ENCODE peak calls at places on chromosomes 5 and 9, in five cellular contexts. W, Y, D, U and T are unnamed samples.

GRCh38 chr9:36995927-36996471 is 38.1 kb downstream of the PAX5 start:
- DNase-seq in W (no peak), Y (no peak), D (peak; percentile 50), U (no peak), T (no peak)

GRCh38 chr5:33937017-33937699 is 972 bp downstream of the RXFP3 start:
- DNase-seq in W (no peak), Y (no peak), D (no peak), U (no peak), T (no peak)

GRCh38 chr9:91419222-91420191 is 4.1 kb downstream of the NFIL3 start:
- DNase-seq in W (peak; percentile 88), Y (no peak), D (no peak), U (no peak), T (no peak)

GRCh38 chr5:68708156-68708841 is 385.5 kb upstream of the SLC30A5 start:
- DNase-seq in W (no peak), Y (no peak), D (no peak), U (no peak), T (no peak)

GRCh38 chr9:18473551-18474279 is at the start of gene ADAMTSL1:
- DNase-seq in W (peak; percentile 50), Y (no peak), D (no peak), U (no peak), T (no peak)

GRCh38 chr5:15933481-15934207 is 245.9 kb downstream of the MARCHF11 start:
- DNase-seq in W (peak; percentile 37), Y (no peak), D (no peak), U (no peak), T (no peak)

GRCh38 chr5:30376848-30377247 is 816.6 kb upstream of the CDH6 start:
- DNase-seq in W (no peak), Y (no peak), D (no peak), U (no peak), T (no peak)

GRCh38 chr9:99193466-99193821 is 28.3 kb downstream of the ALG2 start:
- DNase-seq in W (no peak), Y (no peak), D (no peak), U (no peak), T (no peak)

GRCh38 chr5:56050566-56051292 is 56.0 kb upstream of the IL6ST start:
- DNase-seq in W (no peak), Y (no peak), D (peak; percentile 77), U (no peak), T (no peak)

GRCh38 chr5:127988149-127988755 is 95.3 kb upstream of the SLC12A2 start:
- DNase-seq in W (no peak), Y (no peak), D (no peak), U (peak; percentile 66), T (no peak)

GRCh38 chr5:132193165-132193694 is 34.4 kb downstream of the P4HA2 start:
- DNase-seq in W (no peak), Y (no peak), D (no peak), U (no peak), T (no peak)

GRCh38 chr5:38871790-38872551 is 26.2 kb downstream of the OSMR start:
- DNase-seq in W (peak; percentile 50), Y (no peak), D (no peak), U (peak; percentile 99), T (no peak)

GRCh38 chr5:36414869-36415282 is 113.2 kb upstream of the RANBP3L start:
- DNase-seq in W (no peak), Y (no peak), D (no peak), U (peak; percentile 38), T (no peak)

GRCh38 chr5:39668980-39669379 is 244.2 kb upstream of the DAB2 start:
- DNase-seq in W (no peak), Y (no peak), D (no peak), U (no peak), T (no peak)

GRCh38 chr9:75105841-75106240 is 17.5 kb downstream of the OSTF1 start:
- DNase-seq in W (no peak), Y (no peak), D (no peak), U (no peak), T (no peak)

GRCh38 chr9:93684161-93684765 is 107.9 kb downstream of the PHF2 start:
- DNase-seq in W (no peak), Y (no peak), D (no peak), U (no peak), T (no peak)

GRCh38 chr9:101414839-101415238 is 16.2 kb downstream of the ZNF189 start:
- DNase-seq in W (no peak), Y (no peak), D (no peak), U (no peak), T (no peak)

GRCh38 chr9:135282001-135282731 is 194.7 kb downstream of the OLFM1 start:
- DNase-seq in W (peak; percentile 51), Y (no peak), D (peak; percentile 29), U (peak; percentile 12), T (peak; percentile 61)

GRCh38 chr9:123954921-123955320 is 25.0 kb upstream of the DENND1A start:
- DNase-seq in W (no peak), Y (no peak), D (no peak), U (no peak), T (no peak)

GRCh38 chr5:53246042-53246836 is 136.7 kb upstream of the MOCS2 start:
- DNase-seq in W (no peak), Y (no peak), D (no peak), U (peak; percentile 98), T (no peak)
- H3K27ac ChIP-seq in W (no peak overlapping the region), Y (peak overlapping the region; percentile 43), D (no peak overlapping the region), U (peak overlapping the region; percentile 92), T (no peak overlapping the region)

DNA sequence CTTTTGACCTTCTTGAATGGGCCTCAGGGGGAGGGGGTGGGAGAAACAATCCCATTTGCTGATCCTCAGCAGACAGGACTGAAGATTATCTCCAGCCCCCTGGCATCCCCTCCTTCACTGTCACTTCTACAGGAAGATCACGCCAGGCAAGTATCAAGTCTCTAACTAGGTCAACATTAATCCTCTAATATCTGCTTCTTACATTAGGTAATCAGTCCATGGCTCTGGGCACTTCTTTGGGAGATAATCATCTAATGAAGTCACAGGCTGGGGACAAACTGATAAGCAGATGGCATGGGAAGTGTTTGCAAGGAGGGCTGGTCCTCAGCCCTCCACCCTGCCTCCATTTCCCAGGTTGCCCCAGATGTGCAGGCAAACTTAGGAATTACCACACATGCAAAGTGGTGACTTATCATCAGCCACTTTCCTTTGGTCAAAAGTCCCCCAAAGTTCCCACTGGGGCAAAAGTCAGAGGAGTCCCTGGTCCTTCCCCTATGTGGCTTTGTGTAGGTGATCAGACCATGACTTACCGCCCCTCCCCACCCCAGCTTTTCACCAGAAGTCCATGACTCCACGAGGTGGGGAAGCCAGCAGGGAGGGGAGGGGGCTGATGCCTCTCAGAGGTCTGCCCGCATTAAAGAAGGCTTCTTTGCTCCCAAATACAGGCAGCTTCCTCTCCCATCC is 6.0 kb downstream of the TRAF1 start:
- DNase-seq in W (no peak), Y (no peak), D (no peak), U (no peak), T (no peak)
- H3K27ac ChIP-seq in W (no peak overlapping the region), Y (peak overlapping the region; percentile 97), D (peak overlapping the region; percentile 97), U (no peak overlapping the region), T (no peak overlapping the region)

GRCh38 chr5:140134277-140134935 is 8.7 kb downstream of the IGIP start:
- DNase-seq in W (no peak), Y (no peak), D (no peak), U (no peak), T (no peak)

GRCh38 chr5:140130949-140131733 is 5.4 kb downstream of the IGIP start:
- DNase-seq in W (no peak), Y (no peak), D (no peak), U (no peak), T (no peak)

GRCh38 chr5:140133514-140134167 is 7.9 kb downstream of the IGIP start:
- DNase-seq in W (no peak), Y (no peak), D (no peak), U (no peak), T (no peak)

GRCh38 chr5:140135127-140135526 is 9.4 kb downstream of the IGIP start:
- DNase-seq in W (no peak), Y (no peak), D (no peak), U (no peak), T (no peak)

GRCh38 chr5:140131967-140132409 is 6.3 kb downstream of the IGIP start:
- DNase-seq in W (no peak), Y (no peak), D (peak; percentile 18), U (peak; percentile 75), T (no peak)
- H3K27ac ChIP-seq in W (no peak overlapping the region), Y (no peak overlapping the region), D (no peak overlapping the region), U (peak overlapping the region; percentile 9), T (no peak overlapping the region)

GRCh38 chr5:158483202-158483870 is 616.4 kb downstream of the EBF1 start:
- DNase-seq in W (no peak), Y (no peak), D (no peak), U (no peak), T (no peak)

GRCh38 chr5:158484246-158484645 is 615.5 kb downstream of the EBF1 start:
- DNase-seq in W (no peak), Y (no peak), D (no peak), U (no peak), T (no peak)

GRCh38 chr5:158487156-158487555 is 612.6 kb downstream of the EBF1 start:
- DNase-seq in W (no peak), Y (no peak), D (no peak), U (no peak), T (no peak)

GRCh38 chr5:158485604-158486081 is 614.1 kb downstream of the EBF1 start:
- DNase-seq in W (peak; percentile 61), Y (no peak), D (no peak), U (no peak), T (no peak)

DNA sequence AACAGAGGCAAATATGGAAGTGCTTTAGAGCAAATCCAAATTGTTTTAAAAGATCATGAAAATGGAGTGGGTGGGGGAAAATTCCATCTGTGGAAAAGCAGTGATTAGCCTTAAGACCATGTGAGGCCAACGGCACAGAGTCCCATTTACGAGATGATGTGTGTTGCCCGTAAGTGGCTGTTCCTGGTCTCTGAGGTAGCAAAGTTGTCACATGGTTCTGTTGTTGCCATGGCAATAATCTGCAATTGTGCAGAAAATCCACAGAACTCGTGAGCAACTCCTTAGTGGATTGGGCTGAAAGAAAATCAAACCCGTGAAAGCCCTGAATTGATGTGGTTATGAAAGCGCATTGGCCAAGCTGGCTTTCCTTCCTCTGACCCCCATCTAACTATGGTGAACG is 614.7 kb downstream of the EBF1 start:
- DNase-seq in W (no peak), Y (no peak), D (no peak), U (no peak), T (peak; percentile 1)
- H3K27ac ChIP-seq in W (peak overlapping the region; percentile 40), Y (peak overlapping the region; percentile 49), D (no peak overlapping the region), U (no peak overlapping the region), T (no peak overlapping the region)